ENCODE peak calls at places on chromosomes 16 and 17, in eight cellular contexts. K is T-helper 2 cell; G is CD8-positive, alpha-beta memory T cell; D is GM23248; J is HepG2; Z is heart left ventricle; P is NCI-H2081; R is T-helper 17 cell. T is an unnamed sample.

GRCh38 chr16:22177968-22178934 is 15.9 kb downstream of the SDR42E2 start:
- DNase-seq in R (no peak), Z (no peak), J (no peak), K (no peak), D (no peak), G (no peak), P (no peak), T (no peak)

GRCh38 chr16:3780570-3780969 is 63.2 kb upstream of the TRAP1 start:
- DNase-seq in J (no peak), K (no peak), Z (no peak), P (no peak), D (peak), R (no peak), G (peak), T (no peak)

GRCh38 chr16:57372372-57373116 is at the start of gene CX3CL1:
- DNase-seq in R (no peak), D (peak), G (no peak), Z (peak), K (no peak), J (peak), P (no peak), T (no peak)

GRCh38 chr17:31093866-31094599 is 744 bp upstream of the NF1 start:
- DNase-seq in R (no peak), K (no peak), G (peak), D (no peak), P (no peak), J (peak), Z (no peak), T (no peak)

GRCh38 chr16:55039042-55039441 is 108.4 kb downstream of the IRX5 start:
- DNase-seq in J (no peak), G (no peak), K (no peak), D (no peak), R (no peak), P (no peak), Z (no peak), T (no peak)

GRCh38 chr16:84710686-84711085 is 10.9 kb downstream of the USP10 start:
- DNase-seq in P (no peak), Z (no peak), J (no peak), D (no peak), G (no peak), K (no peak), R (no peak), T (no peak)

GRCh38 chr17:64277831-64278562 is 14.9 kb upstream of the TEX2 start:
- DNase-seq in K (no peak), D (peak), R (no peak), J (no peak), P (no peak), G (no peak), Z (no peak), T (no peak)

GRCh38 chr17:1481736-1482135 is 10.8 kb downstream of the MYO1C start:
- DNase-seq in D (peak), P (no peak), Z (no peak), R (no peak), J (no peak), K (no peak), G (no peak), T (no peak)

GRCh38 chr16:56835330-56835729 is 29.7 kb upstream of the SLC12A3 start:
- DNase-seq in Z (no peak), J (no peak), K (no peak), D (no peak), G (no peak), R (no peak), P (no peak), T (no peak)

GRCh38 chr16:4306439-4307214 is 9.2 kb upstream of the GLIS2 start:
- DNase-seq in J (no peak), Z (no peak), K (peak), G (peak), P (peak), D (no peak), R (peak), T (peak)